ENCODE peak calls at places on chromosomes 13 and 19, in nine cellular contexts. B, R, P, G, T, I, U, C and L are unnamed samples.

GRCh38 chr19:24033962-24034342 is 53.0 kb upstream of the ZNF254 start:
- DNase-seq in B (peak; percentile 68), R (peak; percentile 24), P (peak; percentile 35), G (peak; percentile 71), T (peak; percentile 63), I (peak; percentile 62), U (peak; percentile 65), C (no peak), L (peak; percentile 13)

GRCh38 chr19:34269968-34270621 is 15.7 kb downstream of the GARRE1 start:
- DNase-seq in B (peak; percentile 81), R (no peak), P (peak; percentile 51), G (peak; percentile 83), T (peak; percentile 49), I (peak; percentile 79), U (peak; percentile 85), C (peak; percentile 82), L (peak; percentile 42)

GRCh38 chr19:38003427-38004099 is 96.6 kb downstream of the SIPA1L3 start:
- DNase-seq in B (peak; percentile 86), R (peak; percentile 58), P (peak; percentile 51), G (peak; percentile 92), T (peak; percentile 74), I (peak; percentile 90), U (peak; percentile 83), C (no peak), L (no peak)

GRCh38 chr19:9309974-9310446 is 372 bp upstream of the ZNF699 start:
- DNase-seq in B (peak; percentile 94), R (no peak), P (peak; percentile 67), G (no peak), T (peak; percentile 95), I (peak; percentile 93), U (peak; percentile 97), C (no peak), L (no peak)

GRCh38 chr19:52724701-52725514 is 9.9 kb downstream of the ZNF611 start:
- DNase-seq in B (no peak), R (no peak), P (no peak), G (no peak), T (no peak), I (no peak), U (no peak), C (no peak), L (no peak)

GRCh38 chr13:44243198-44243852 is 130.3 kb upstream of the SERP2 start:
- DNase-seq in B (peak; percentile 77), R (no peak), P (no peak), G (peak; percentile 96), T (no peak), I (peak; percentile 97), U (no peak), C (no peak), L (no peak)

GRCh38 chr13:71046360-71047079 is 820.5 kb downstream of the DACH1 start:
- DNase-seq in B (no peak), R (no peak), P (no peak), G (no peak), T (no peak), I (no peak), U (no peak), C (no peak), L (no peak)

GRCh38 chr13:106786006-106786579 is 218.2 kb upstream of the ARGLU1 start:
- DNase-seq in B (no peak), R (no peak), P (no peak), G (no peak), T (no peak), I (no peak), U (no peak), C (no peak), L (no peak)

GRCh38 chr19:18496167-18496979 is 25.5 kb downstream of the ELL start:
- DNase-seq in B (peak; percentile 43), R (no peak), P (no peak), G (peak; percentile 59), T (peak; percentile 68), I (peak; percentile 86), U (peak; percentile 58), C (peak; percentile 94), L (peak; percentile 75)

GRCh38 chr19:16327911-16328823 is 3.5 kb downstream of the KLF2 start:
- DNase-seq in B (peak; percentile 97), R (peak; percentile 75), P (no peak), G (peak; percentile 41), T (peak; percentile 89), I (peak; percentile 92), U (peak; percentile 84), C (peak; percentile 69), L (peak; percentile 57)

GRCh38 chr19:6212403-6213265 is 67.1 kb downstream of the MLLT1 start:
- DNase-seq in B (no peak), R (no peak), P (no peak), G (no peak), T (no peak), I (no peak), U (peak; percentile 52), C (no peak), L (no peak)

GRCh38 chr19:33150852-33151518 is 19.1 kb downstream of the WDR88 start:
- DNase-seq in B (no peak), R (no peak), P (no peak), G (no peak), T (no peak), I (no peak), U (no peak), C (no peak), L (no peak)

GRCh38 chr13:51221674-51222509 is at the start of gene FAM124A:
- DNase-seq in B (peak; percentile 54), R (no peak), P (no peak), G (peak; percentile 20), T (no peak), I (peak; percentile 53), U (peak; percentile 82), C (no peak), L (no peak)

GRCh38 chr13:40490086-40490723 is 176.2 kb downstream of the FOXO1 start:
- DNase-seq in B (no peak), R (no peak), P (no peak), G (no peak), T (no peak), I (peak; percentile 47), U (no peak), C (no peak), L (no peak)

GRCh38 chr13:76164290-76164689 is 528.2 kb downstream of the LMO7 start:
- DNase-seq in B (no peak), R (no peak), P (no peak), G (no peak), T (no peak), I (peak; percentile 8), U (no peak), C (no peak), L (no peak)

GRCh38 chr13:21739771-21740170 is 68.9 kb downstream of the FGF9 start:
- DNase-seq in B (no peak), R (no peak), P (no peak), G (no peak), T (no peak), I (no peak), U (no peak), C (no peak), L (no peak)

GRCh38 chr13:45847554-45848224 is 3.9 kb downstream of the SIAH3 start:
- DNase-seq in B (peak; percentile 40), R (no peak), P (peak; percentile 30), G (peak; percentile 34), T (no peak), I (no peak), U (peak; percentile 58), C (peak; percentile 16), L (no peak)

GRCh38 chr13:28498481-28499115 is 3.7 kb upstream of the FLT1 start:
- DNase-seq in B (no peak), R (no peak), P (no peak), G (no peak), T (no peak), I (no peak), U (no peak), C (no peak), L (no peak)

GRCh38 chr13:43487885-43488284 is 298.9 kb downstream of the ENOX1 start:
- DNase-seq in B (no peak), R (no peak), P (no peak), G (no peak), T (no peak), I (no peak), U (no peak), C (no peak), L (no peak)

GRCh38 chr13:111382877-111383276 is 62.4 kb downstream of the TEX29 start:
- DNase-seq in B (no peak), R (no peak), P (no peak), G (no peak), T (no peak), I (no peak), U (no peak), C (no peak), L (no peak)

GRCh38 chr13:109989155-109989554 is 202.8 kb upstream of the IRS2 start:
- DNase-seq in B (peak; percentile 30), R (no peak), P (no peak), G (peak; percentile 69), T (no peak), I (peak; percentile 19), U (no peak), C (no peak), L (no peak)

GRCh38 chr13:48819889-48820288 is 155.8 kb upstream of the FNDC3A start:
- DNase-seq in B (no peak), R (no peak), P (no peak), G (no peak), T (no peak), I (peak; percentile 59), U (no peak), C (no peak), L (no peak)

GRCh38 chr13:108932206-108932605 is 302.8 kb downstream of the MYO16 start:
- DNase-seq in B (no peak), R (no peak), P (no peak), G (no peak), T (no peak), I (peak; percentile 56), U (no peak), C (no peak), L (no peak)

GRCh38 chr19:18074192-18074591 is 12.5 kb downstream of the IL12RB1 start:
- DNase-seq in B (no peak), R (no peak), P (no peak), G (no peak), T (no peak), I (no peak), U (no peak), C (no peak), L (no peak)

GRCh38 chr19:3450796-3451411 is 29.4 kb downstream of the SMIM24 start:
- DNase-seq in B (peak; percentile 100), R (peak; percentile 98), P (peak; percentile 99), G (peak; percentile 100), T (peak; percentile 60), I (peak; percentile 98), U (peak; percentile 77), C (no peak), L (no peak)

GRCh38 chr13:28469316-28469715 is 25.6 kb downstream of the FLT1 start:
- DNase-seq in B (no peak), R (no peak), P (no peak), G (no peak), T (no peak), I (no peak), U (no peak), C (no peak), L (no peak)

GRCh38 chr19:18118420-18119242 is 21.1 kb downstream of the MAST3 start:
- DNase-seq in B (no peak), R (no peak), P (no peak), G (peak; percentile 17), T (no peak), I (no peak), U (no peak), C (no peak), L (no peak)

GRCh38 chr19:19371056-19371455 is 34.4 kb upstream of the GATAD2A start:
- DNase-seq in B (no peak), R (no peak), P (no peak), G (no peak), T (no peak), I (no peak), U (no peak), C (no peak), L (no peak)

GRCh38 chr19:43766755-43767043 is 11.9 kb upstream of the SMG9 start:
- DNase-seq in B (no peak), R (no peak), P (no peak), G (no peak), T (no peak), I (no peak), U (no peak), C (no peak), L (no peak)

GRCh38 chr13:41004875-41005693 is 14.0 kb downstream of the ELF1 start:
- DNase-seq in B (peak; percentile 35), R (no peak), P (no peak), G (no peak), T (no peak), I (no peak), U (no peak), C (peak; percentile 41), L (no peak)

GRCh38 chr19:2982983-2983350 is 5.6 kb downstream of the TLE6 start:
- DNase-seq in B (peak; percentile 97), R (peak; percentile 70), P (no peak), G (peak; percentile 84), T (peak; percentile 71), I (peak; percentile 90), U (peak; percentile 96), C (no peak), L (no peak)